ENCODE peak calls at places on chromosomes 16 and 17, in nine cellular contexts. N is ovary; J is fibroblast of lung; U is esophagus squamous epithelium; A is endodermal cell; Z is uterus; R is Peyer's patch; Y is sigmoid colon; X is effector memory CD4-positive, alpha-beta T cell. K is an unnamed sample. For H3K4me1 and H3K36me3, the result is how much of the 10 kb centered on the place peaks cover.

GRCh38 chr17:60165976-60166375 is 16.2 kb downstream of the CA4 start:
- DNase-seq in N (no peak), J (no peak), U (no peak), A (peak), Z (no peak), R (peak), Y (no peak), X (no peak), K (no peak)

GRCh38 chr17:49843774-49844350 is 4.0 kb downstream of the TAC4 start:
- DNase-seq in N (no peak), J (no peak), U (no peak), A (peak), Z (no peak), R (no peak), Y (peak), X (no peak), K (no peak)

GRCh38 chr16:4561565-4561964 is 5.4 kb downstream of the C16orf96 start:
- DNase-seq in N (no peak), J (no peak), U (no peak), A (no peak), Z (no peak), R (no peak), Y (no peak), X (no peak), K (no peak)

GRCh38 chr16:49661465-49662187 is 194.3 kb downstream of the ZNF423 start:
- DNase-seq in N (no peak), J (peak), U (no peak), A (no peak), Z (no peak), R (no peak), Y (no peak), X (no peak), K (no peak)

GRCh38 chr17:51347851-51348584 is 87.7 kb downstream of the UTP18 start:
- DNase-seq in N (no peak), J (no peak), U (no peak), A (no peak), Z (no peak), R (no peak), Y (no peak), X (no peak), K (no peak)

GRCh38 chr17:9218911-9219310 is 197.6 kb downstream of the NTN1 start:
- DNase-seq in N (no peak), J (no peak), U (no peak), A (no peak), Z (no peak), R (no peak), Y (no peak), X (no peak), K (no peak)

GRCh38 chr17:52178013-52178412 is 19.5 kb upstream of the CA10 start:
- DNase-seq in N (no peak), J (no peak), U (no peak), A (no peak), Z (no peak), R (no peak), Y (no peak), X (no peak), K (no peak)

GRCh38 chr16:57601801-57602478 is 26.5 kb upstream of the ADGRG1 start:
- DNase-seq in N (no peak), J (peak), U (no peak), A (peak), Z (no peak), R (no peak), Y (peak), X (no peak), K (peak)

GRCh38 chr17:49585422-49586027 is 9.9 kb downstream of the NXPH3 start:
- DNase-seq in N (no peak), J (no peak), U (no peak), A (peak), Z (no peak), R (no peak), Y (peak), X (no peak), K (no peak)

GRCh38 chr17:73342057-73342522 is 30.3 kb upstream of the CDC42EP4 start:
- DNase-seq in N (peak), J (peak), U (no peak), A (peak), Z (peak), R (no peak), Y (peak), X (no peak), K (no peak)

GRCh38 chr17:64572682-64573154 is 65.9 kb downstream of the CEP95 start:
- DNase-seq in N (no peak), J (peak), U (no peak), A (no peak), Z (no peak), R (no peak), Y (no peak), X (no peak), K (peak)

GRCh38 chr17:43563262-43564079 is 17.3 kb upstream of the ETV4 start:
- DNase-seq in N (no peak), J (no peak), U (no peak), A (peak), Z (no peak), R (no peak), Y (no peak), X (no peak), K (no peak)

GRCh38 chr17:1197781-1198490 is 18.2 kb upstream of the ABR start:
- DNase-seq in N (peak), J (peak), U (peak), A (no peak), Z (peak), R (peak), Y (peak), X (peak), K (peak)

GRCh38 chr17:41563607-41564006 is 8.3 kb downstream of the KRT9 start:
- DNase-seq in N (no peak), J (no peak), U (no peak), A (peak), Z (no peak), R (no peak), Y (no peak), X (no peak), K (no peak)

GRCh38 chr17:33292981-33293867 is at the start of gene ASIC2:
- DNase-seq in N (no peak), J (peak), U (no peak), A (peak), Z (no peak), R (peak), Y (no peak), X (no peak), K (no peak)

GRCh38 chr17:47287068-47287467 is 33.4 kb downstream of the ITGB3 start:
- DNase-seq in N (no peak), J (no peak), U (no peak), A (no peak), Z (no peak), R (no peak), Y (no peak), X (no peak), K (no peak)

GRCh38 chr16:73432794-73433455 is 385.0 kb upstream of the ZFHX3 start:
- DNase-seq in N (no peak), J (no peak), U (no peak), A (no peak), Z (no peak), R (no peak), Y (no peak), X (no peak), K (no peak)

GRCh38 chr17:21361020-21361809 is 14.9 kb upstream of the KCNJ12 start:
- DNase-seq in N (no peak), J (no peak), U (no peak), A (no peak), Z (no peak), R (no peak), Y (no peak), X (no peak), K (no peak)

GRCh38 chr17:79921411-79922160 is 82.3 kb upstream of the CBX4 start:
- DNase-seq in N (no peak), J (no peak), U (no peak), A (no peak), Z (no peak), R (no peak), Y (no peak), X (no peak), K (no peak)

GRCh38 chr17:41178341-41178740 is 320 bp upstream of the KRTAP4-2 start:
- DNase-seq in N (no peak), J (peak), U (no peak), A (no peak), Z (no peak), R (no peak), Y (no peak), X (no peak), K (no peak)

GRCh38 chr16:50285406-50286003 is 19.2 kb downstream of the ADCY7 start:
- DNase-seq in N (no peak), J (no peak), U (no peak), A (no peak), Z (no peak), R (no peak), Y (no peak), X (no peak), K (no peak)

GRCh38 chr16:84722068-84722467 is 22.3 kb downstream of the USP10 start:
- DNase-seq in N (no peak), J (no peak), U (no peak), A (no peak), Z (no peak), R (no peak), Y (no peak), X (no peak), K (no peak)

GRCh38 chr16:84726670-84727467 is 27.1 kb downstream of the USP10 start:
- DNase-seq in N (no peak), J (no peak), U (no peak), A (no peak), Z (no peak), R (peak), Y (peak), X (no peak), K (no peak)

GRCh38 chr16:84726079-84726669 is 26.4 kb downstream of the USP10 start:
- DNase-seq in N (peak), J (peak), U (peak), A (peak), Z (peak), R (peak), Y (peak), X (peak), K (peak)

GRCh38 chr16:84725481-84726078 is 25.8 kb downstream of the USP10 start:
- DNase-seq in N (no peak), J (no peak), U (no peak), A (peak), Z (no peak), R (no peak), Y (no peak), X (no peak), K (no peak)

DNA sequence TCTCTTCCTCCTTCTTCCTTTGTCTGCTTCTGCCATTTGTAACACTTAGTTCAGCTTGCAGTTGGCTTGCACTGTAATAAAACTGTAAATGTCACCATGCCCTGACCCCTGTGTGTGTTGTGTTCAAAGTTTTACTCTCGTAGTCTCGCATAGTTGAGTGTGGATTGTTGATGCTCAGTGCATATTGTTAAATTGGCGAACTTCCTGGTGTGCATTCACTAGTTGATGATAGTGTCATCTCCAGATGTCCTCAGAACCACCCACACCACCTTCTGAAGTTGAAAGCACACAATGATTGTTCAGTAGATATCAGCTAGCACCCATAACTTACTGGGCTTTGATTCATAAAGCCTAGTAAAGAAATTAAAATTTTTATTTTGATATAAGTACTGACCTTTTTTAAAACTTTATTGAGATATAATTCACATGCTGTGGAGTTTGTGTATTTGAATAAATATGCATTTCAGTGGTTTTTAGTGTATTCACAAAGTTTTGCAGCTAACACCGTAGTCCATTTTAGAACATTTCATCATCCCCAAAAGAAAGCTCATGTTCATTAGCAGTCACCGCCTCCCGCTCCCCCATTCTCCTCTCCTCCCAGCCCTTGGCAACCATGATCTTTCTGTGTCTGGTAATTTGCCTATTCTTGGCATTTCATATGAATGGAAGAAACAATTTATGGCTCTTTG is 25.0 kb downstream of the USP10 start:
- DNase-seq in N (no peak), J (peak), U (no peak), A (no peak), Z (peak), R (no peak), Y (no peak), X (no peak), K (no peak)
- H3K27ac ChIP-seq in N (no peak), J (no peak), U (no peak), A (no peak), Z (peak), R (peak), Y (peak), X (no peak), K (no peak)

GRCh38 chr16:75196826-75197225 is 10.1 kb downstream of the CTRB2 start:
- DNase-seq in N (no peak), J (no peak), U (no peak), A (peak), Z (peak), R (no peak), Y (no peak), X (no peak), K (no peak)

GRCh38 chr16:75202069-75202590 is 4.8 kb downstream of the CTRB2 start:
- DNase-seq in N (no peak), J (no peak), U (no peak), A (peak), Z (no peak), R (peak), Y (no peak), X (no peak), K (no peak)

GRCh38 chr16:75197522-75198134 is 9.3 kb downstream of the CTRB2 start:
- DNase-seq in N (no peak), J (no peak), U (no peak), A (peak), Z (peak), R (no peak), Y (no peak), X (no peak), K (no peak)

GRCh38 chr16:75195811-75196790 is 10.9 kb downstream of the CTRB2 start:
- DNase-seq in N (no peak), J (no peak), U (no peak), A (peak), Z (peak), R (no peak), Y (no peak), X (no peak), K (no peak)

DNA sequence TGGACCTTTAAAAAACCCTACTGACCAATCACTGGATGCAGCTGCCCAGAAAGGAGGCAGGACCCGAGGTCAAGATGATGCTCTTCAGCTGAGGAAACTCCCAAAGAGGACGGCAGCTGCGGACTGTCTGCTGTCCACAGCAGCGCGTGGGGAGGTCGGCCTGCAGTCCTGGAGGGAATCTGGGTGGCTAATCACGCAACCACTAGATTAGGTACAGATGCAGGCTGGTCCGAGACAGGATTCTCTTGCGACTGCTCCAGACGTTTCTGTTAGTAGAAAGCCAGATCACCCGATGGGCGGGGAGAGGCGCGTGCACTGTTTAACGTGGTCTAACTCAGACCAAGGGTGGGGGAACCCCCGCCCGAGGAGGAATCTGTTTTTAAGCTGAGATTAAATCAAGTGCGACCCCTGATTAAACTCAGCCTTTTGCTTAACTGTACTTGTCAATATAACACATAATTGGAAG is 8.8 kb downstream of the CTRB2 start:
- DNase-seq in N (peak), J (no peak), U (no peak), A (peak), Z (peak), R (no peak), Y (no peak), X (no peak), K (no peak)
- H3K4me1 ChIP-seq in N (under half), J (under half), U (under half), A (under half), Z (under half), R (under half), Y (under half), X (under half), K (under half)

GRCh38 chr16:470418-470817 is 45.0 kb downstream of the RAB11FIP3 start:
- DNase-seq in N (no peak), J (no peak), U (no peak), A (no peak), Z (no peak), R (no peak), Y (no peak), X (no peak), K (no peak)
- H3K36me3 ChIP-seq in N (under half), J (under half), U (under half), A (under half), Z (under half), R (under half), Y (under half), X (under half), K (under half)

GRCh38 chr17:14038206-14038605 is 31.1 kb upstream of the COX10 start:
- DNase-seq in N (no peak), J (peak), U (no peak), A (no peak), Z (no peak), R (no peak), Y (no peak), X (no peak), K (no peak)

GRCh38 chr17:14032234-14032633 is 37.1 kb upstream of the COX10 start:
- DNase-seq in N (no peak), J (no peak), U (no peak), A (no peak), Z (no peak), R (no peak), Y (no peak), X (no peak), K (no peak)

GRCh38 chr17:14037453-14037852 is 31.9 kb upstream of the COX10 start:
- DNase-seq in N (no peak), J (no peak), U (no peak), A (no peak), Z (no peak), R (no peak), Y (no peak), X (no peak), K (no peak)

GRCh38 chr17:14033166-14033565 is 36.1 kb upstream of the COX10 start:
- DNase-seq in N (no peak), J (no peak), U (no peak), A (no peak), Z (no peak), R (no peak), Y (no peak), X (no peak), K (no peak)
- H3K27ac ChIP-seq in N (no peak), J (no peak), U (no peak), A (no peak), Z (no peak), R (no peak), Y (no peak), X (no peak), K (no peak)

GRCh38 chr16:89325861-89326471 is 108.5 kb downstream of the ZNF778 start:
- DNase-seq in N (peak), J (peak), U (no peak), A (no peak), Z (peak), R (peak), Y (peak), X (no peak), K (peak)

GRCh38 chr16:89324056-89325010 is 106.8 kb downstream of the ZNF778 start:
- DNase-seq in N (no peak), J (peak), U (no peak), A (no peak), Z (no peak), R (peak), Y (peak), X (no peak), K (no peak)

GRCh38 chr16:89320717-89321501 is 103.4 kb downstream of the ZNF778 start:
- DNase-seq in N (no peak), J (peak), U (no peak), A (peak), Z (no peak), R (peak), Y (no peak), X (no peak), K (no peak)

GRCh38 chr16:89322381-89323119 is 105.0 kb downstream of the ZNF778 start:
- DNase-seq in N (peak), J (peak), U (no peak), A (peak), Z (peak), R (peak), Y (peak), X (no peak), K (no peak)

GRCh38 chr16:89323120-89323960 is 105.8 kb downstream of the ZNF778 start:
- DNase-seq in N (no peak), J (no peak), U (no peak), A (no peak), Z (no peak), R (peak), Y (peak), X (no peak), K (no peak)
- H3K4me1 ChIP-seq in N (half or more), J (half or more), U (half or more), A (under half), Z (under half), R (half or more), Y (under half), X (half or more), K (half or more)

GRCh38 chr16:15635926-15636325 is 7.0 kb downstream of the MARF1 start:
- DNase-seq in N (no peak), J (no peak), U (no peak), A (no peak), Z (no peak), R (no peak), Y (no peak), X (no peak), K (no peak)

GRCh38 chr16:15636392-15636873 is 6.5 kb downstream of the MARF1 start:
- DNase-seq in N (no peak), J (no peak), U (no peak), A (no peak), Z (no peak), R (no peak), Y (no peak), X (no peak), K (peak)

DNA sequence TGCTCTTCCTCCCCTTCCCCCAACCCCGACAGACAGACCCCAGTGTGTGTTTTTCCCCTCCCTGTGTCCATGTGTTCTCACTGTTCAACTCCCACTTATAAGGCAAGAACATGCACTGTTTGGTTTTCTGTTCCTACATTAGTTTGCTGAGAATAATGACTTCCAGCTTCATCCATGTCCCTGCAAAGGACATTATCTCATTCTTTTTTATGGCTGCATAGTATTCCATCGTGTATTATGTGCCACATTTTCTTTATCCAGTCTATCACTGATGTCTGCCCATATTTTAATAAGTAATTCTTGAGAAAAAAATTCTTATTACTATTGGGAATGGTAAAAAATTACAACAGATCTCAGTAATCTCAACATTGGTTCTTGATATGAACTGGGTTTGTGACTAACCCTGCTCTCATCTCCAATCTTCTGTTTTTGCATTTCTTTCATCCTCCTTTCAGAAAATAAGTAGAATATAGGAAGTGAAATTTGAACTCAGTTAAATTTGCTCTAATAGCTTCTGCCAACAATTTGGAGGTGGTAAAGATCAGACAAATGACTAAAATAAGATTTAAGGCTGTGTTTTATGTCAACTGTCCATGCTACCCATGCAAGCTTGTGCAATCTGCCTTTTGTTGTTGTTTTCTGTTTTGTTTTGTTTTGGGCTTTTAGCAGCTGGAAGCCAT is 11.1 kb downstream of the MARF1 start:
- DNase-seq in N (no peak), J (no peak), U (no peak), A (no peak), Z (no peak), R (no peak), Y (no peak), X (no peak), K (no peak)
- H3K36me3 ChIP-seq in N (under half), J (under half), U (half or more), A (half or more), Z (under half), R (under half), Y (half or more), X (half or more), K (half or more)

GRCh38 chr16:64784635-64785034 is 337.2 kb downstream of the CDH11 start:
- DNase-seq in N (no peak), J (peak), U (no peak), A (no peak), Z (no peak), R (no peak), Y (no peak), X (no peak), K (no peak)

GRCh38 chr16:64782484-64782883 is 339.4 kb downstream of the CDH11 start:
- DNase-seq in N (no peak), J (no peak), U (no peak), A (no peak), Z (no peak), R (no peak), Y (no peak), X (no peak), K (no peak)

GRCh38 chr16:64780445-64780844 is 341.4 kb downstream of the CDH11 start:
- DNase-seq in N (no peak), J (no peak), U (no peak), A (no peak), Z (no peak), R (no peak), Y (no peak), X (no peak), K (no peak)
- H3K27ac ChIP-seq in N (no peak), J (no peak), U (no peak), A (no peak), Z (no peak), R (no peak), Y (no peak), X (no peak), K (no peak)

K was measured in CD4-positive, alpha-beta memory T cell.